ENCODE peak calls at places on chromosomes 11 and 22, in ten cellular contexts. U is stimulated activated CD8-positive, alpha-beta memory T cell treated with anti-CD3 and anti-CD28 coated beads, Interleukin-15, amount 100 ng/mL, for 24 hours; S is posterior cingulate gyrus; R is pancreas; B is colonic mucosa; A is T-helper 1 cell; Q is fibroblast of pulmonary artery; I is activated B cell treated with CpG ODN at 0.5 μM for 24 hours; J is HTR-8/SVneo; K is left ventricle myocardium inferior. T is an unnamed sample.
A peak's percentile ranks its signal among the peaks of the same experiment; 100 is the strongest.

GRCh38 chr22:31584804-31585160 is 77.2 kb downstream of the PISD start:
- DNase-seq in B (no peak), S (no peak), U (no peak), I (no peak), K (no peak), R (no peak), A (no peak), Q (no peak), J (no peak), T (no peak)

GRCh38 chr11:126434950-126435335 is 79.5 kb downstream of the ST3GAL4 start:
- DNase-seq in J (no peak), I (no peak), B (no peak), R (no peak), S (no peak), U (no peak), Q (no peak), A (no peak), K (no peak), T (no peak)

GRCh38 chr22:30249049-30250038 is 2.8 kb upstream of the LIF start:
- DNase-seq in S (no peak), B (peak; percentile 54), I (no peak), J (no peak), A (no peak), R (no peak), K (peak; percentile 74), Q (no peak), U (no peak), T (no peak)

GRCh38 chr11:62534779-62535545 is 11.6 kb downstream of the AHNAK start:
- DNase-seq in S (no peak), R (no peak), I (no peak), B (no peak), Q (no peak), K (no peak), J (no peak), U (no peak), A (no peak), T (no peak)

GRCh38 chr11:35675901-35676610 is 13.5 kb downstream of the TRIM44 start:
- DNase-seq in S (peak; percentile 10), R (no peak), Q (peak; percentile 36), A (no peak), U (no peak), I (no peak), K (no peak), B (no peak), J (no peak), T (no peak)

GRCh38 chr22:41367680-41368542 is 13.8 kb upstream of the TEF start:
- DNase-seq in A (no peak), Q (peak; percentile 47), J (no peak), B (peak; percentile 31), S (peak; percentile 66), U (no peak), K (peak; percentile 37), R (peak; percentile 69), I (no peak), T (no peak)

GRCh38 chr11:119567667-119568582 is 145.0 kb upstream of the THY1 start:
- DNase-seq in Q (peak; percentile 79), U (no peak), S (peak; percentile 16), I (no peak), R (no peak), B (no peak), K (no peak), J (peak; percentile 62), A (no peak), T (peak; percentile 22)

GRCh38 chr11:94028436-94028835 is 7.3 kb downstream of the HEPHL1 start:
- DNase-seq in R (no peak), K (no peak), A (no peak), U (no peak), S (no peak), Q (peak; percentile 38), J (no peak), I (no peak), B (no peak), T (peak; percentile 21)

GRCh38 chr11:69707156-69707555 is 3.3 kb upstream of the FGF19 start:
- DNase-seq in Q (no peak), I (no peak), J (no peak), U (no peak), S (no peak), K (no peak), A (no peak), R (no peak), B (peak; percentile 55), T (no peak)

GRCh38 chr11:114086394-114086793 is 26.9 kb downstream of the ZBTB16 start:
- DNase-seq in K (no peak), A (no peak), I (no peak), B (no peak), J (no peak), U (no peak), S (no peak), Q (no peak), R (no peak), T (no peak)

GRCh38 chr11:68684385-68685356 is at the start of gene GAL:
- DNase-seq in S (no peak), A (no peak), Q (no peak), U (no peak), R (peak; percentile 70), K (no peak), I (no peak), J (no peak), B (no peak), T (no peak)

GRCh38 chr22:44206696-44207095 is 26.0 kb downstream of the PARVG start:
- DNase-seq in S (no peak), R (peak; percentile 25), I (no peak), B (no peak), U (no peak), J (no peak), K (no peak), A (no peak), Q (no peak), T (no peak)

GRCh38 chr11:91947215-91947614 is 277.4 kb upstream of the FAT3 start:
- DNase-seq in A (no peak), K (no peak), R (no peak), J (peak; percentile 46), I (no peak), U (no peak), Q (peak; percentile 26), S (no peak), B (no peak), T (peak; percentile 36)